ENCODE peak calls at places on chromosomes 1 and 21, in eight cellular contexts. Y, P, W, I, Z, V, G and C are unnamed samples.

GRCh38 chr1:108503062-108503740 is 53.1 kb downstream of the NBPF6 start:
- DNase-seq in Y (no peak), P (no peak), W (peak; percentile 83), I (no peak), Z (no peak), V (peak; percentile 69), G (no peak), C (no peak)

GRCh38 chr1:215473943-215474342 is 93.2 kb upstream of the KCTD3 start:
- DNase-seq in Y (no peak), P (no peak), W (no peak), I (no peak), Z (no peak), V (peak; percentile 20), G (no peak), C (no peak)

GRCh38 chr1:234781241-234782056 is 171.5 kb upstream of the IRF2BP2 start:
- DNase-seq in Y (peak; percentile 45), P (peak; percentile 37), W (no peak), I (no peak), Z (no peak), V (no peak), G (no peak), C (no peak)

GRCh38 chr21:32414579-32415358 is 2.3 kb downstream of the EVA1C start:
- DNase-seq in Y (no peak), P (no peak), W (no peak), I (no peak), Z (no peak), V (peak; percentile 73), G (no peak), C (no peak)

GRCh38 chr21:29177800-29178199 is 47.4 kb downstream of the MAP3K7CL start:
- DNase-seq in Y (no peak), P (no peak), W (peak; percentile 55), I (no peak), Z (no peak), V (no peak), G (no peak), C (no peak)

GRCh38 chr1:28172690-28173150 is 3.8 kb downstream of the PTAFR start:
- DNase-seq in Y (peak; percentile 43), P (peak; percentile 38), W (no peak), I (peak; percentile 65), Z (no peak), V (no peak), G (no peak), C (no peak)

GRCh38 chr1:45493116-45493697 is 2.2 kb upstream of the TESK2 start:
- DNase-seq in Y (peak; percentile 25), P (peak; percentile 36), W (no peak), I (peak; percentile 34), Z (peak; percentile 38), V (peak; percentile 76), G (peak; percentile 68), C (no peak)

GRCh38 chr1:178643871-178644270 is 81.2 kb upstream of the RALGPS2 start:
- DNase-seq in Y (no peak), P (no peak), W (no peak), I (no peak), Z (no peak), V (no peak), G (no peak), C (no peak)

GRCh38 chr1:69766431-69766830 is 198.7 kb downstream of the LRRC7 start:
- DNase-seq in Y (no peak), P (no peak), W (no peak), I (no peak), Z (no peak), V (peak; percentile 21), G (no peak), C (no peak)

GRCh38 chr1:209335090-209335692 is 248.3 kb upstream of the CAMK1G start:
- DNase-seq in Y (peak; percentile 71), P (no peak), W (peak; percentile 16), I (no peak), Z (no peak), V (peak; percentile 36), G (no peak), C (no peak)

GRCh38 chr1:7721940-7722669 is 49.0 kb upstream of the VAMP3 start:
- DNase-seq in Y (no peak), P (no peak), W (no peak), I (no peak), Z (no peak), V (no peak), G (no peak), C (no peak)

GRCh38 chr1:2269193-2269921 is 41.2 kb downstream of the SKI start:
- DNase-seq in Y (no peak), P (no peak), W (no peak), I (no peak), Z (peak; percentile 16), V (no peak), G (no peak), C (peak; percentile 16)

GRCh38 chr21:38631676-38632075 is 133.4 kb upstream of the ERG start:
- DNase-seq in Y (no peak), P (no peak), W (no peak), I (no peak), Z (no peak), V (peak; percentile 35), G (no peak), C (no peak)

GRCh38 chr1:6349254-6349943 is 44.2 kb downstream of the ACOT7 start:
- DNase-seq in Y (no peak), P (no peak), W (no peak), I (no peak), Z (peak; percentile 31), V (no peak), G (no peak), C (no peak)

GRCh38 chr1:65177457-65177856 is 29.5 kb downstream of the AK4 start:
- DNase-seq in Y (no peak), P (no peak), W (peak; percentile 40), I (no peak), Z (no peak), V (peak; percentile 46), G (no peak), C (no peak)

GRCh38 chr1:26540346-26540745 is 10.8 kb downstream of the RPS6KA1 start:
- DNase-seq in Y (no peak), P (no peak), W (no peak), I (no peak), Z (no peak), V (no peak), G (no peak), C (no peak)

GRCh38 chr1:63724375-63724774 is 49.4 kb upstream of the ROR1 start:
- DNase-seq in Y (no peak), P (no peak), W (no peak), I (no peak), Z (no peak), V (no peak), G (no peak), C (no peak)

GRCh38 chr1:2596530-2597333 is 10.2 kb downstream of the PRXL2B start:
- DNase-seq in Y (no peak), P (no peak), W (no peak), I (no peak), Z (no peak), V (no peak), G (no peak), C (peak; percentile 8)

GRCh38 chr1:30134466-30135217 is 588.7 kb downstream of the MATN1 start:
- DNase-seq in Y (no peak), P (no peak), W (no peak), I (no peak), Z (no peak), V (no peak), G (no peak), C (no peak)

GRCh38 chr1:47580451-47580980 is 142.7 kb downstream of the FOXD2 start:
- DNase-seq in Y (no peak), P (no peak), W (no peak), I (no peak), Z (no peak), V (no peak), G (no peak), C (no peak)

GRCh38 chr1:57576750-57577149 is 152.9 kb upstream of the DAB1 start:
- DNase-seq in Y (no peak), P (no peak), W (no peak), I (no peak), Z (no peak), V (no peak), G (peak; percentile 11), C (no peak)

GRCh38 chr1:9685833-9686232 is 34.3 kb downstream of the PIK3CD start:
- DNase-seq in Y (no peak), P (no peak), W (no peak), I (no peak), Z (no peak), V (peak; percentile 36), G (no peak), C (no peak)

GRCh38 chr21:37531402-37532042 is 164.9 kb downstream of the DYRK1A start:
- DNase-seq in Y (no peak), P (no peak), W (no peak), I (no peak), Z (no peak), V (no peak), G (peak; percentile 26), C (peak; percentile 67)

GRCh38 chr21:26032263-26032662 is 138.3 kb downstream of the APP start:
- DNase-seq in Y (no peak), P (no peak), W (no peak), I (no peak), Z (no peak), V (peak; percentile 28), G (no peak), C (no peak)

GRCh38 chr21:30555095-30555494 is 6.0 kb downstream of the KRTAP19-7 start:
- DNase-seq in Y (no peak), P (no peak), W (no peak), I (no peak), Z (no peak), V (no peak), G (no peak), C (no peak)

GRCh38 chr1:6209661-6210605 is 4.0 kb downstream of the RNF207 start:
- DNase-seq in Y (no peak), P (peak; percentile 41), W (no peak), I (no peak), Z (peak; percentile 41), V (no peak), G (no peak), C (no peak)

GRCh38 chr1:211210052-211210451 is 49.1 kb upstream of the RCOR3 start:
- DNase-seq in Y (no peak), P (no peak), W (no peak), I (no peak), Z (no peak), V (no peak), G (no peak), C (no peak)

GRCh38 chr1:45785583-45785982 is 17.8 kb upstream of the MAST2 start:
- DNase-seq in Y (no peak), P (peak; percentile 43), W (no peak), I (peak; percentile 37), Z (peak; percentile 48), V (no peak), G (no peak), C (no peak)

GRCh38 chr1:111476761-111477309 is 3.1 kb downstream of the C1orf162 start:
- DNase-seq in Y (no peak), P (peak; percentile 38), W (no peak), I (peak; percentile 59), Z (peak; percentile 46), V (no peak), G (no peak), C (no peak)